ENCODE peak calls at places on chromosomes 3 and 15, in eight cellular contexts. A is AG08396; S is activated T-helper 1 cell treated with anti-CD3 and anti-CD28 coated beads, Interleukin-12 subunit alpha, Interleukin-12 subunit beta, Interleukin-2, Interleukin-4 antibody, amounts not matched to agents 30 ng/mL and 10 ng/mL and 1 ng/mL, durations not matched to agents 14 hours and 24 hours and 36 hours; R is stimulated activated CD4-positive, alpha-beta T cell treated with anti-CD3 and anti-CD28 coated beads, TNF-alpha, amount 100 ng/mL, for 24 hours; X is T1000; Z is heart left ventricle; D is thoracic aorta; L is suprapubic skin. W is an unnamed sample.

GRCh38 chr3:90091557-90091956 is 984.1 kb downstream of the EPHA3 start:
- DNase-seq in A (peak; percentile 12), S (no peak), R (no peak), X (peak; percentile 53), Z (peak; percentile 21), D (no peak), L (no peak), W (no peak)

GRCh38 chr15:75597667-75598341 is 18.7 kb upstream of the PTPN9 start:
- DNase-seq in A (no peak), S (peak; percentile 40), R (no peak), X (no peak), Z (no peak), D (no peak), L (no peak), W (no peak)

GRCh38 chr3:40713795-40714194 is 189.0 kb downstream of the ZNF621 start:
- DNase-seq in A (no peak), S (no peak), R (no peak), X (no peak), Z (no peak), D (no peak), L (no peak), W (no peak)

GRCh38 chr3:118628704-118629341 is 405.8 kb downstream of the IGSF11 start:
- DNase-seq in A (peak; percentile 35), S (no peak), R (no peak), X (no peak), Z (peak; percentile 39), D (no peak), L (no peak), W (peak; percentile 15)

GRCh38 chr3:193744048-193744821 is 151.2 kb downstream of the OPA1 start:
- DNase-seq in A (no peak), S (no peak), R (no peak), X (no peak), Z (no peak), D (no peak), L (no peak), W (no peak)

GRCh38 chr3:23314981-23315805 is 112.1 kb downstream of the UBE2E2 start:
- DNase-seq in A (no peak), S (no peak), R (no peak), X (no peak), Z (no peak), D (no peak), L (no peak), W (no peak)

GRCh38 chr15:74128785-74129350 is 1.5 kb upstream of the ISLR2 start:
- DNase-seq in A (no peak), S (no peak), R (no peak), X (no peak), Z (no peak), D (no peak), L (no peak), W (no peak)

GRCh38 chr3:101676219-101676764 is 640 bp downstream of the ZBTB11 start:
- DNase-seq in A (peak; percentile 95), S (peak; percentile 96), R (peak; percentile 91), X (no peak), Z (peak; percentile 97), D (peak; percentile 63), L (peak; percentile 96), W (peak; percentile 90)

GRCh38 chr15:96837241-96837970 is 506.9 kb downstream of the NR2F2 start:
- DNase-seq in A (no peak), S (no peak), R (no peak), X (no peak), Z (no peak), D (no peak), L (no peak), W (no peak)

GRCh38 chr3:140186421-140186920 is 251.5 kb downstream of the CLSTN2 start:
- DNase-seq in A (no peak), S (no peak), R (no peak), X (peak; percentile 44), Z (peak; percentile 43), D (no peak), L (no peak), W (no peak)

GRCh38 chr3:183541738-183542137 is 13.8 kb downstream of the KLHL6 start:
- DNase-seq in A (no peak), S (no peak), R (no peak), X (no peak), Z (no peak), D (no peak), L (no peak), W (no peak)

GRCh38 chr3:62497156-62497555 is 123.8 kb upstream of the FEZF2 start:
- DNase-seq in A (no peak), S (no peak), R (no peak), X (no peak), Z (no peak), D (no peak), L (no peak), W (no peak)

GRCh38 chr15:68655686-68656437 is 77.1 kb downstream of the CORO2B start:
- DNase-seq in A (no peak), S (no peak), R (no peak), X (no peak), Z (no peak), D (no peak), L (no peak), W (no peak)

GRCh38 chr3:38655708-38656300 is 6.3 kb upstream of the SCN5A start:
- DNase-seq in A (no peak), S (no peak), R (no peak), X (no peak), Z (no peak), D (no peak), L (no peak), W (no peak)